ENCODE peak calls at places on chromosomes 1 and 21, in seven cellular contexts. K, A, T, R, Z, M and X are unnamed samples.

GRCh38 chr1:44267438-44267837 is 54.2 kb downstream of the DMAP1 start:
- DNase-seq in K (no peak), A (no peak), T (no peak), R (no peak), Z (no peak), M (no peak), X (no peak)

GRCh38 chr21:37263827-37264226 is 3.3 kb downstream of the VPS26C start:
- DNase-seq in K (no peak), A (no peak), T (no peak), R (peak), Z (no peak), M (no peak), X (no peak)

GRCh38 chr1:54579337-54579781 is 31.3 kb downstream of the ACOT11 start:
- DNase-seq in K (no peak), A (no peak), T (no peak), R (no peak), Z (no peak), M (no peak), X (no peak)

GRCh38 chr1:208668991-208669390 is 424.8 kb upstream of the PLXNA2 start:
- DNase-seq in K (peak), A (peak), T (no peak), R (no peak), Z (peak), M (no peak), X (no peak)

GRCh38 chr1:40923511-40924020 is 55.9 kb upstream of the CTPS1 start:
- DNase-seq in K (no peak), A (no peak), T (no peak), R (no peak), Z (no peak), M (no peak), X (no peak)

GRCh38 chr1:25065246-25066238 is 135.5 kb upstream of the RUNX3 start:
- DNase-seq in K (no peak), A (no peak), T (no peak), R (peak), Z (no peak), M (no peak), X (no peak)

GRCh38 chr1:208242829-208243521 is 1.2 kb downstream of the PLXNA2 start:
- DNase-seq in K (peak), A (no peak), T (peak), R (no peak), Z (peak), M (no peak), X (no peak)

GRCh38 chr1:202085682-202086373 is 36.9 kb upstream of the GPR37L1 start:
- DNase-seq in K (no peak), A (peak), T (peak), R (no peak), Z (no peak), M (no peak), X (no peak)

GRCh38 chr1:232984577-232985425 is 34.4 kb downstream of the NTPCR start:
- DNase-seq in K (no peak), A (no peak), T (no peak), R (no peak), Z (no peak), M (no peak), X (no peak)

GRCh38 chr1:210558302-210558701 is 229.6 kb downstream of the HHAT start:
- DNase-seq in K (no peak), A (no peak), T (peak), R (no peak), Z (no peak), M (no peak), X (no peak)

GRCh38 chr21:16084776-16085364 is 355.1 kb downstream of the USP25 start:
- DNase-seq in K (peak), A (no peak), T (peak), R (peak), Z (no peak), M (peak), X (no peak)

GRCh38 chr1:201696217-201696761 is 132.7 kb upstream of the IPO9 start:
- DNase-seq in K (peak), A (no peak), T (peak), R (peak), Z (no peak), M (peak), X (no peak)

GRCh38 chr1:98389809-98390208 is 271.7 kb upstream of the SNX7 start:
- DNase-seq in K (no peak), A (no peak), T (no peak), R (peak), Z (no peak), M (no peak), X (no peak)

GRCh38 chr1:1143636-1144035 is 27.7 kb upstream of the C1orf159 start:
- DNase-seq in K (no peak), A (no peak), T (no peak), R (no peak), Z (no peak), M (no peak), X (no peak)

GRCh38 chr21:29064850-29065481 is 8.5 kb downstream of the CCT8 start:
- DNase-seq in K (no peak), A (no peak), T (no peak), R (no peak), Z (no peak), M (no peak), X (no peak)

GRCh38 chr1:213772711-213773110 is 215.1 kb upstream of the PROX1 start:
- DNase-seq in K (no peak), A (no peak), T (no peak), R (no peak), Z (no peak), M (no peak), X (no peak)

GRCh38 chr1:67850151-67850551 is 16.9 kb upstream of the GNG12 start:
- DNase-seq in K (peak), A (no peak), T (no peak), R (peak), Z (no peak), M (no peak), X (no peak)

GRCh38 chr1:171179323-171180227 is 5.5 kb upstream of the FMO2 start:
- DNase-seq in K (no peak), A (no peak), T (no peak), R (no peak), Z (no peak), M (no peak), X (no peak)

GRCh38 chr1:24374891-24375786 is 38.4 kb downstream of the STPG1 start:
- DNase-seq in K (peak), A (peak), T (no peak), R (no peak), Z (no peak), M (no peak), X (no peak)

GRCh38 chr21:25385912-25386474 is 221.3 kb downstream of the MRPL39 start:
- DNase-seq in K (peak), A (peak), T (peak), R (peak), Z (peak), M (no peak), X (no peak)

GRCh38 chr1:18686540-18686939 is 55.9 kb downstream of the PAX7 start:
- DNase-seq in K (no peak), A (no peak), T (no peak), R (no peak), Z (no peak), M (no peak), X (no peak)

GRCh38 chr1:18684306-18684705 is 53.7 kb downstream of the PAX7 start:
- DNase-seq in K (no peak), A (no peak), T (no peak), R (no peak), Z (no peak), M (no peak), X (no peak)

GRCh38 chr1:18676431-18676830 is 45.8 kb downstream of the PAX7 start:
- DNase-seq in K (no peak), A (no peak), T (no peak), R (no peak), Z (no peak), M (no peak), X (no peak)

GRCh38 chr1:18682375-18682774 is 51.7 kb downstream of the PAX7 start:
- DNase-seq in K (no peak), A (peak), T (no peak), R (no peak), Z (no peak), M (no peak), X (no peak)

GRCh38 chr1:18681423-18681835 is 50.8 kb downstream of the PAX7 start:
- DNase-seq in K (peak), A (no peak), T (no peak), R (peak), Z (no peak), M (no peak), X (no peak)
- TF ChIP-seq CTCF in K (peak), A (peak), T (peak), R (peak), Z (peak), M (no peak), X (no peak)

GRCh38 chr1:30512253-30512921 is 211.0 kb downstream of the MATN1 start:
- DNase-seq in K (no peak), A (peak), T (no peak), R (peak), Z (peak), M (no peak), X (no peak)

GRCh38 chr1:30509670-30510069 is 213.7 kb downstream of the MATN1 start:
- DNase-seq in K (no peak), A (no peak), T (no peak), R (no peak), Z (no peak), M (no peak), X (no peak)

GRCh38 chr1:30512922-30513265 is 210.5 kb downstream of the MATN1 start:
- DNase-seq in K (no peak), A (peak), T (no peak), R (no peak), Z (no peak), M (no peak), X (no peak)

GRCh38 chr1:30511563-30512252 is 211.7 kb downstream of the MATN1 start:
- DNase-seq in K (peak), A (peak), T (no peak), R (peak), Z (no peak), M (no peak), X (no peak)

DNA sequence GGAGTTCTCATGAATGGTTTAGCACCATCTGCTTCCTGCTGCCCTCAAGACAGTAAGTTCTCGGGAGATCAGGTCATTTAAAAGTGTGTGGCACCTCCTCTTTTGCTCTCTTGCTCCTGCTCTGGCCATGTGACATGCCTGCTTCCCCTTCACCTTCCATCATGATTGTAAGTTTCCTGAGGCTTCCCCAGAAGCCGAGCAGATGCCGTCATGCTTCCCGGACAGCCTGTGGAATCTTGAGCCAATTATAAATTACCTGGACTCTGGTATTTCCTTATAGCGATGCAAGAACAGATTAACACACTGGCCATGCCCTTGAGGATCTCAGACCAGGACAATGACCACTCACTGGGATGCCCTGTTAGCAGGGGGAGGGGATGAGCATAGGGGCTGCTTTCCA is 212.3 kb downstream of the MATN1 start:
- DNase-seq in K (no peak), A (peak), T (no peak), R (no peak), Z (peak), M (no peak), X (no peak)
- TF ChIP-seq CTCF in K (no peak), A (no peak), T (no peak), R (no peak), Z (no peak), M (no peak), X (no peak)

GRCh38 chr1:151787689-151788088 is 2.6 kb downstream of the TDRKH start:
- DNase-seq in K (no peak), A (no peak), T (no peak), R (no peak), Z (no peak), M (no peak), X (no peak)

GRCh38 chr1:151790940-151791651 is 796 bp upstream of the TDRKH start:
- DNase-seq in K (peak), A (no peak), T (peak), R (no peak), Z (peak), M (no peak), X (no peak)

DNA sequence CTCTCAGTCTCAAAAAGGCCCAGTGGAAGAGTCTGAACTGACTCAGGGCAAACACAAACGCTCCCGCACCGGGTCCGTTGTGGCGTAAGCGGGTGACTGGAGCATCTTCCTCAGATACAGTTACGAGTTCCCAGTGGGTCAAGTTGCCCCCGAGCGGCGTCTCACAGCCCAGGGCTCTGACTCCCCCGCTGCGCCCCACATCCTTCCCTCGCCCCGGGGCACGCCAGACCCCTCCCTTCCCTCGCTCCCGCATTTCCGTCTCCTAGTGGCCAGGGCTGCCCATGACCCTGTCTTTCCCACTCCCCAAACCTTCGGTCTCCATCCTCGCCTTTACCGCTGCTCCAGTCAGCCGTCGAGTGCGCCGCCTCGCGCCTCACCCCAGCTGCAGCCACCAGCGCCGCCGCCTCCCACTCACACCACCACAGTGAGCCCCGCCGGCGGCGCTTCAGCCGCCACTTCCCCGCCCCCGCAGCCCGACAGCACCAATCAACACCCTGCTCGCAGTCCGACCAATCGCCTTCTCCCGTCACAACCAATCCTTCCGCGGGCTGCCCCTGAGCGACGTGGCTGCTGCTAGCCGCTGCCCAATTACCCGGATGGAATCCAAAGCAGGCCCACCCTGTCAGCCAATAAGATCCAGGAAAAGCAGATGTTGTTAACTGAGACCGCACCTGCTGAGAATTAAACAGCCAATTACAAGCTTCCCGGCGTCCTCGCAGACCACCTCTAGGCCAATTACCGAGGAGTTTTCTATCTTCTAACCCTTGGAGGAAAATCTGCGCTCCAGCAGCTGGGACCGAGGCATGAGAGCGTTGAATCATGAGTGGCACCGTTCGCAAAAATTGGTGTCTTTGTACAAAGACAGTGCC is at the start of gene TDRKH:
- DNase-seq in K (peak), A (peak), T (peak), R (peak), Z (peak), M (peak), X (peak)
- TF ChIP-seq CTCF in K (peak), A (peak), T (peak), R (peak), Z (peak), M (peak), X (no peak)

DNA sequence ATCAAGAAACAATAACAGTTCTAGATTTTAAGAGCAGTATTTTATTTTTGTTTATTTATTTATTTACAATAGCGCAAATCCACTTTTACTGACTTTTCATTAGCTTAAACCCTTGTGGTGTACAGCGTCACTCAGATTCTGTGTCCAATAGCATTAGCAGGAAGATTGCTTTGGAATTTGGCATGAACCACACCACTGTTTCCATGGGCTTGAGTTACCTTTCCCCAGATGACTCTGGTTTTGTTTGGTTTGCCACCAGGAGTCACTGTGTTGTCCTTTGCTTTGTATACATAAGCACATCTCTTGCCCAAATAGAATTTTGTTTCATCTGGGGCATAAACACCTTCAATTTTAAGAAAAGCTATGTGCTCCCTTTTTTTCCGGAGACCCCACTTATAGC is 25.9 kb upstream of the SNRPE start:
- DNase-seq in K (no peak), A (no peak), T (no peak), R (no peak), Z (no peak), M (no peak), X (no peak)
- TF ChIP-seq CTCF in K (peak), A (no peak), T (no peak), R (no peak), Z (no peak), M (no peak), X (no peak)